ENCODE peak calls at places on chromosomes 6 and 20, in eight cellular contexts. Z is HuH-7.5, N is tibial artery, F is adrenal gland, W is epithelial cell of esophagus, J is A549, H is NCI-H446, B is RWPE2. L is an unnamed sample.

GRCh38 chr6:156575361-156575760 is 201.8 kb upstream of the ARID1B start:
- DNase-seq in Z (no peak), N (no peak), F (no peak), W (no peak), J (no peak), H (no peak), B (no peak), L (no peak)

GRCh38 chr6:157755032-157755751 is 67.9 kb upstream of the SNX9 start:
- DNase-seq in Z (no peak), N (no peak), F (no peak), W (peak), J (no peak), H (no peak), B (no peak), L (no peak)

GRCh38 chr6:137342607-137343186 is 123.5 kb upstream of the IFNGR1 start:
- DNase-seq in Z (no peak), N (no peak), F (no peak), W (no peak), J (peak), H (no peak), B (no peak), L (no peak)

GRCh38 chr20:25072226-25072811 is 9.6 kb downstream of the VSX1 start:
- DNase-seq in Z (no peak), N (no peak), F (no peak), W (peak), J (no peak), H (no peak), B (no peak), L (no peak)

GRCh38 chr6:144543006-144543871 is 258.1 kb downstream of the UTRN start:
- DNase-seq in Z (no peak), N (no peak), F (peak), W (peak), J (no peak), H (no peak), B (no peak), L (no peak)

GRCh38 chr6:26224940-26225847 is 138.0 kb downstream of the HFE start:
- DNase-seq in Z (no peak), N (no peak), F (peak), W (peak), J (no peak), H (no peak), B (no peak), L (no peak)

GRCh38 chr6:132161283-132161682 is 210.1 kb upstream of the CCN2 start:
- DNase-seq in Z (peak), N (no peak), F (no peak), W (peak), J (peak), H (peak), B (no peak), L (no peak)

GRCh38 chr20:48734104-48734749 is 93.6 kb downstream of the PREX1 start:
- DNase-seq in Z (no peak), N (no peak), F (no peak), W (no peak), J (no peak), H (peak), B (no peak), L (no peak)

GRCh38 chr6:49639177-49639817 is 2.7 kb upstream of the RHAG start:
- DNase-seq in Z (no peak), N (no peak), F (no peak), W (no peak), J (no peak), H (no peak), B (no peak), L (no peak)

GRCh38 chr6:139392834-139393233 is 18.4 kb upstream of the CITED2 start:
- DNase-seq in Z (no peak), N (no peak), F (no peak), W (no peak), J (no peak), H (no peak), B (no peak), L (no peak)